ENCODE peak calls at places on chromosomes 3 and 15, in nine cellular contexts. G, D, W, Z, L, E, R, Q and C are unnamed samples.

GRCh38 chr3:86801921-86802320 is 189.0 kb downstream of the VGLL3 start:
- DNase-seq in E (no peak), G (no peak), Q (no peak), Z (no peak), D (no peak), W (no peak), R (no peak), L (no peak), C (no peak)

GRCh38 chr3:4741404-4742307 is 237.6 kb upstream of the BHLHE40 start:
- DNase-seq in Q (peak), D (peak), G (peak), W (peak), R (peak), E (no peak), Z (no peak), L (no peak), C (peak)

GRCh38 chr3:159727506-159727905 is 261.1 kb upstream of the IL12A start:
- DNase-seq in G (no peak), L (no peak), Q (no peak), W (peak), E (no peak), R (no peak), D (no peak), Z (no peak), C (no peak)

GRCh38 chr3:159852821-159853505 is 135.7 kb upstream of the IL12A start:
- DNase-seq in W (peak), L (no peak), D (peak), Q (peak), E (no peak), G (peak), R (no peak), Z (peak), C (no peak)

GRCh38 chr15:33985287-33985686 is 17.0 kb downstream of the CHRM5 start:
- DNase-seq in G (no peak), R (peak), W (no peak), Q (no peak), E (no peak), L (no peak), D (peak), Z (no peak), C (no peak)

GRCh38 chr3:196431193-196432136 is 762 bp downstream of the UBXN7 start:
- DNase-seq in Z (no peak), R (peak), G (peak), W (peak), D (peak), Q (peak), E (no peak), L (no peak), C (no peak)

GRCh38 chr3:15527031-15527459 is 5.5 kb upstream of the COLQ start:
- DNase-seq in L (no peak), D (no peak), Q (no peak), Z (no peak), G (peak), R (no peak), E (no peak), W (peak), C (no peak)

GRCh38 chr3:151976211-151977050 is 103.0 kb downstream of the SUCNR1 start:
- DNase-seq in W (peak), L (no peak), R (peak), D (peak), Q (no peak), E (no peak), Z (no peak), G (no peak), C (peak)

GRCh38 chr15:74655424-74655823 is 39.8 kb downstream of the CLK3 start:
- DNase-seq in Q (no peak), Z (no peak), E (no peak), R (no peak), D (no peak), W (no peak), G (no peak), L (no peak), C (no peak)

GRCh38 chr3:4821975-4822374 is 157.3 kb upstream of the BHLHE40 start:
- DNase-seq in E (no peak), G (no peak), R (no peak), L (no peak), Z (no peak), Q (no peak), D (no peak), W (no peak), C (no peak)

GRCh38 chr3:97102641-97103040 is 288.2 kb downstream of the EPHA6 start:
- DNase-seq in Q (no peak), Z (no peak), E (no peak), D (no peak), G (no peak), L (no peak), W (no peak), R (no peak), C (no peak)

GRCh38 chr3:124352143-124352528 is 360.2 kb upstream of the ROPN1 start:
- DNase-seq in W (no peak), R (no peak), D (no peak), Z (no peak), G (no peak), Q (no peak), L (no peak), E (no peak), C (no peak)

GRCh38 chr15:101045835-101046691 is 126.9 kb downstream of the LRRK1 start:
- DNase-seq in D (peak), Q (no peak), E (peak), G (no peak), L (no peak), W (no peak), Z (no peak), R (no peak), C (no peak)
- H3K27ac ChIP-seq in D (no peak), Q (no peak), E (no peak), G (peak), L (no peak), W (no peak), Z (no peak), R (no peak), C (no peak)

GRCh38 chr3:61250784-61251173 is 473 bp downstream of the FHIT start:
- DNase-seq in G (peak), E (peak), W (peak), L (no peak), D (peak), Z (no peak), Q (peak), R (peak), C (no peak)
- H3K27ac ChIP-seq in G (peak), E (peak), W (no peak), L (peak), D (peak), Z (peak), Q (peak), R (peak), C (peak)

GRCh38 chr3:184711366-184712247 is at the start of gene MAGEF1:
- DNase-seq in Z (peak), W (peak), D (peak), L (peak), R (peak), E (peak), G (peak), Q (peak), C (no peak)

GRCh38 chr3:184710870-184711365 is 946 bp downstream of the MAGEF1 start:
- DNase-seq in E (no peak), L (no peak), W (no peak), R (peak), G (peak), Z (no peak), Q (no peak), D (no peak), C (no peak)

GRCh38 chr3:184713521-184713920 is 1.7 kb upstream of the MAGEF1 start:
- DNase-seq in W (no peak), R (no peak), D (no peak), Q (no peak), E (no peak), Z (no peak), L (no peak), G (no peak), C (no peak)

GRCh38 chr3:184712248-184712559 is 340 bp upstream of the MAGEF1 start:
- DNase-seq in W (no peak), E (no peak), G (no peak), D (no peak), Z (no peak), L (no peak), Q (no peak), R (no peak), C (no peak)

DNA sequence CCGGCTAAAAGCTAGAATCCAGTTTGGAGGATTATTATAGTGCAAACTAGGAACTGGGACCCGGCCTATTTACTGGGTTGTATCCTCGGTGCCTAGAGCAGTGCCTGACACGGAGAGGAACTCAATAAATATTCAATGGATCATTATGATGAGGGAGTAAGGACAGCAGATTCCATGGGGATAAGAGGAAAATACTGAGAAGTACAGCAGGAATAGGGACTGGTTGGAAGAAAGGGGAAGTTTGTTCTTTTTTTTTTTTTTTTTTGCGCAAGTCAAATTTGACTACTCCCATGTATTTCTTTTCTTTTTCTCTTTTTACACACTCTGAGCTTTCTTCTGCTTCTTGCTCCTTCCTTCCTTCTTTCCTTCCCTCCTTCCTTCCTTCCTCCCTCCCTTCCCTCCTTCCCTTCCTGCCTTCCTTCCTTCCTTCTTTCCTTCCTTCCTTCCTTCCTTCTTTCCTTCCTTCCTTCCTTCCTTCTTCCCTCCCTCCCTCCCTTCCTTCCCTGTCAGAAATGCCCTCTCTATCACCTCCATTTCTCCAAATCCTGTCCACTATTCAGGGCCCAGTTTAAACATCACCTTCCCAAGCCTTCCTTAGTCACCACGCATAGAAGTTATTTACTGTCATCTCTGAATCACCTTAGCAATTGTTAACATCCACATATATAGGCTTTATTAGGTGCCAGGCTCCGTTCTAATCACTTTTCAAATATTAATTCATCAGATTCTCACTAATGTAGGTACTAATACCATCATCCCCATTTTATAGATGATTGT is 903 bp upstream of the MAGEF1 start:
- DNase-seq in Q (no peak), D (no peak), G (no peak), L (no peak), W (peak), E (no peak), Z (no peak), R (no peak), C (no peak)
- H3K27ac ChIP-seq in Q (peak), D (peak), G (no peak), L (peak), W (peak), E (peak), Z (peak), R (peak), C (peak)

GRCh38 chr3:62164196-62164595 is 209.2 kb downstream of the FEZF2 start:
- DNase-seq in D (no peak), E (no peak), G (no peak), Z (no peak), Q (no peak), W (no peak), R (no peak), L (no peak), C (no peak)

GRCh38 chr3:62161306-62161705 is 212.0 kb downstream of the FEZF2 start:
- DNase-seq in W (no peak), Z (no peak), D (peak), G (no peak), Q (peak), E (no peak), R (no peak), L (no peak), C (no peak)

GRCh38 chr3:62159693-62160092 is 213.7 kb downstream of the FEZF2 start:
- DNase-seq in W (no peak), D (no peak), Z (no peak), G (peak), R (no peak), Q (peak), L (no peak), E (no peak), C (no peak)

GRCh38 chr3:62154457-62155148 is 218.7 kb downstream of the FEZF2 start:
- DNase-seq in R (no peak), L (no peak), W (no peak), E (no peak), Q (no peak), Z (no peak), G (peak), D (no peak), C (no peak)

GRCh38 chr3:62159056-62159455 is 214.3 kb downstream of the FEZF2 start:
- DNase-seq in E (no peak), D (no peak), Q (no peak), W (no peak), Z (no peak), G (no peak), L (no peak), R (no peak), C (no peak)
- H3K27ac ChIP-seq in E (peak), D (no peak), Q (no peak), W (no peak), Z (no peak), G (peak), L (peak), R (no peak), C (no peak)

GRCh38 chr3:188468196-188468595 is 314.2 kb downstream of the LPP start:
- DNase-seq in E (no peak), Q (no peak), L (no peak), R (no peak), W (peak), Z (no peak), G (no peak), D (no peak), C (no peak)

GRCh38 chr3:188470508-188471130 is 316.7 kb downstream of the LPP start:
- DNase-seq in R (no peak), E (no peak), L (no peak), G (no peak), D (no peak), W (no peak), Q (no peak), Z (no peak), C (no peak)

GRCh38 chr3:188468672-188469071 is 314.7 kb downstream of the LPP start:
- DNase-seq in G (peak), E (no peak), Z (peak), W (no peak), R (no peak), D (no peak), L (no peak), Q (no peak), C (no peak)

GRCh38 chr3:188469228-188469885 is 315.4 kb downstream of the LPP start:
- DNase-seq in Q (no peak), G (no peak), W (no peak), D (no peak), L (no peak), R (no peak), E (no peak), Z (no peak), C (no peak)

DNA sequence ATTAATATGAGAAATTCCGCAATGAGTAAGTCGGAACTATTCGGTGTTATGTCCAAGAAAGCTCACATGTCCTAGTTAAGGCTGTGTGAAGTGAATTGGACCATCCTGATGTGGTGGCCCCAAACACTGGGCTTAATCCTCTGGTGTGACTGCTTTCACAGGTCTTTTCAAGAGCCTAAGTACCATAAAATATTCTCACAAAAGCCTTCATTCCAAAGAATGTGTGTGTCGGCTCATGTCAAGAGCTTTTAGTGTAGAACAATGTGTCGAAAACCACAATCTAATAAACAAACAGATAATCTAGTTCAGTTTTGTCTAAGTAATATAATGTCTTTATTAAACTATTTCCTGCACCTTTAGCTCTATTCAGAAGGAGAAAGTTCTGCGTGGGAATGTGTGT is 311.4 kb downstream of the LPP start:
- DNase-seq in E (no peak), R (no peak), G (no peak), W (no peak), Z (no peak), L (no peak), Q (no peak), D (no peak), C (no peak)
- H3K27ac ChIP-seq in E (no peak), R (no peak), G (no peak), W (no peak), Z (no peak), L (no peak), Q (no peak), D (no peak), C (no peak)

DNA sequence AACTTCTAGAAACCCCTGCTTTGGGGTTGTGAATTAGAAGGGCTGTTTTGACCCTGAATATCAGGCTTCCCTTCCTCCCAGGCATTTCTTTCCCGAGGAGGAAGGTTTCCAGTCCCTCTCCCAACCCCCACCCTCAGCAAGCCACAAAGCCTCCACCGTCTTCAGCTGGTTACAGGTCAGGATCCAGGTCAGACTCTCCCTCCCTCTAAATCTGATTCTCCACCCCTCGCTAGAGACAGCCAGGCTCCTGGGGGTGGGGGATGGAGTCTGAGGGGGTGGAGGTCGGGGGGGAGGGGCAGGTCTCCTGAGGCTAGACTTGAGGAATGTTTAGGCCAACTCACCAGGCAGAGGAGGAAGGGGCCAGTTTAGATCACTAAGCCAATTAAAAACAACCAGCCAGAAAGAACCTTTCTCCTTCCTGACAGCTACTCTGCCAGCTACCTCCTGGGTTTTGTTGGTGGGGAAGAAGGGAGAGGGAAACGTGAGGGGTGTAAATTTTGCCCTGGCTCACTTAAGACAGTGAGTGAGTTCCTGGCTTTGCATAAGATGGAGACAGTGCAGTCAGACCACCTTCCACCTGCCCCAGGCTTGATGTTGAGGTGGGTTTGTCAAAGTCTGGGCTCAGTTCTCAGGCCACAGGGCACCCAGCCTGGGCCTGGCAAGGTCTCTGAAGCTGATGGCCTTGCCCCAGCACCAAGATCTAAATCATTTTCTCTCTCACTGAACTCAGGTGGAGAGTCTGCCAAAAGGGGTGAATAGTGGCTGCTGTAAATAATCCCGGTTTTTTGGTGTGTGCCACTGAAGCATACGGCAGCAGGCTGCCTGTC is 19.5 kb downstream of the BMF start:
- DNase-seq in D (no peak), E (no peak), Q (no peak), G (no peak), Z (no peak), L (no peak), W (no peak), R (no peak), C (no peak)
- H3K27ac ChIP-seq in D (no peak), E (peak), Q (peak), G (peak), Z (no peak), L (no peak), W (no peak), R (peak), C (no peak)

DNA sequence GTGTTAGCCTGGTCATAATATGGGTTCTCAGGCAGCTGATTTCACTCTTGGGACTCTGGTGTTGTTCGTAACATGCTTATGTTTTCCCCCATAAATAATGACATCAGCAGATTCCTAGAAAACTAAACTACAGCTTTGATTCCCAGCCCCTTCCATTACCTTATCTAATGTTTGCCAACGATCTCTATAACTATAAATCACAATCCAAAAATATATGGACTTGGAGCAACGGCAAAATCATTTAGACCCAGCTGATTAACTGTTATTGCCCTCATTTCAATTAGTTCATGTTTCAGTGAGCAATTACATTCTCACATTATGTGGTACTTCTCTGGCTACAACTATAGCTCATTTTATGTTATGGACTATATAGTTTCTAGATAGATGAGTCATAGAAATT is 531.3 kb downstream of the MAGI1 start:
- DNase-seq in R (no peak), Z (no peak), G (no peak), D (no peak), Q (no peak), E (no peak), W (no peak), L (no peak), C (no peak)
- H3K27ac ChIP-seq in R (no peak), Z (no peak), G (no peak), D (no peak), Q (no peak), E (no peak), W (no peak), L (no peak), C (no peak)

DNA sequence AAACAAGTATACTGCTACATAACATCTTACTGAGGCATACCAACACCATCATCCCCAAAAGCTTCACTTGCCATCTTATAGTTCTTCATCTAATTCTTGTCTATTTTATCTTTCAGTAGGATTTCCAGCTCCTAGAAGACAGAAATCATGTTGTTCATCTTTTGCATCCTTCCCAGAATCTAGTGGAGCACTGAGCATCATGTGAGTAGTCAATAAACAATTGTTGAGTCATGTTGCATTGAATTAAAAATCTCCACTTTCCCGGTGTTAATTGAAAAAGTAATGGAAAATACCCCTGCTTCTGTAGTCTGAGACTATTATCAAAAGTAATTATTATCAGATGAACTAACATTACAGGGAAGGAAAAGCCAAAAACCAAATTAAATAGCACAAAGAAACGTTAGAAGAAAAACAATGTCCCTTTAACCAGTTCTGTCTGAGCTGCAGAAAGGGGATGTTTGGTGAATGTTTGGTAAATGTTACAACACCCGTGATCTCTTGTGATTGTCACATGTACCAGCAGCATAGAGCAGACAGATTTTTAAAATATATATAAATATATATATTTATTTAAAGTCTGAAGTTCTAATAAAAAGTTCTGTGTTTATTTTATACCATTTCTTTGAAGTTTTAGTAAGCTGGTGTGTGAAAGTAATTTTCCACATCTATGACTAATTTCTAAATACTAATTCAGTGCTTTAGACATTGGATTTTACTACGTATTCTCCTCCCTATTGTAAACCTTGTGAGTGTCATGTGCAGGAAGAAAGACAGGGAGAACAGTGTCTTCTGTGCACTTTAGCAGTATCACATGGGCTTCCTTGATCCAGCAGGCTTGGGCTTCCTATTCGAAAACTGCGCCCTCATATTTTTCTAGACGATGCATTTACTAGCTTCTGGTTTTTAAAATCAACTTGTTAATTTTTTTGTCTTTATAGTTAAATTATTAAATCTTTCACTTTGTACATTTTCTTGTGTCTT is 85.6 kb downstream of the RAP2B start:
- DNase-seq in Z (no peak), G (no peak), E (no peak), L (no peak), R (no peak), W (no peak), Q (no peak), D (no peak), C (no peak)
- H3K27ac ChIP-seq in Z (peak), G (no peak), E (no peak), L (no peak), R (no peak), W (no peak), Q (peak), D (no peak), C (no peak)